ENCODE peak calls at places on chromosomes 11 and 22, in ten cellular contexts. M is activated CD4-positive, CD25-positive, alpha-beta regulatory T cell; A is stimulated activated CD4-positive, alpha-beta T cell treated with anti-CD3 and anti-CD28 coated beads, TNF-alpha, amount 100 ng/mL, for 4 hours; G is left ventricle myocardium inferior; Q is EL; W is ACHN; Y is stimulated activated CD8-positive, alpha-beta memory T cell treated with anti-CD3 and anti-CD28 coated beads, Interleukin-4, amount 100 ng/mL, for 1 hour; K is NCI-H748 treated with DMSO at 0.1 percent for 48 hours; C is GM03348; L is aorta. V is an unnamed sample.

GRCh38 chr11:56916609-56917008 is 72.1 kb upstream of the OR5AK2 start:
- DNase-seq in M (no peak), A (no peak), Q (no peak), C (no peak), K (no peak), Y (no peak), L (no peak), G (no peak), W (no peak), V (no peak)

GRCh38 chr11:11620966-11621880 is 582 bp downstream of the GALNT18 start:
- DNase-seq in G (peak), Q (peak), W (peak), C (peak), L (peak), M (no peak), A (no peak), Y (no peak), K (peak), V (no peak)

GRCh38 chr22:42365337-42365865 is 66.8 kb downstream of the NFAM1 start:
- DNase-seq in A (no peak), K (peak), W (no peak), Y (no peak), Q (no peak), G (no peak), L (no peak), C (no peak), M (no peak), V (no peak)

GRCh38 chr11:35518766-35519165 is 6.7 kb downstream of the PAMR1 start:
- DNase-seq in A (no peak), K (no peak), C (peak), W (no peak), G (no peak), Q (no peak), Y (no peak), L (no peak), M (no peak), V (no peak)

GRCh38 chr11:118275184-118275583 is 11.1 kb upstream of the MPZL2 start:
- DNase-seq in W (no peak), K (no peak), Q (peak), C (no peak), Y (no peak), M (no peak), A (no peak), L (no peak), G (no peak), V (no peak)

GRCh38 chr11:33651555-33651954 is 49.1 kb downstream of the C11orf91 start:
- DNase-seq in L (no peak), M (no peak), A (no peak), G (no peak), K (no peak), Q (no peak), C (no peak), W (no peak), Y (no peak), V (no peak)

GRCh38 chr22:41478891-41479521 is 10.1 kb downstream of the ACO2 start:
- DNase-seq in K (no peak), L (peak), G (no peak), M (no peak), Y (no peak), C (no peak), A (no peak), Q (no peak), W (no peak), V (no peak)

GRCh38 chr11:60130496-60130895 is 42.0 kb downstream of the MS4A2 start:
- DNase-seq in Q (peak), W (peak), A (no peak), Y (no peak), K (no peak), G (no peak), C (peak), L (no peak), M (no peak), V (peak)

GRCh38 chr11:2631161-2631560 is 68.6 kb downstream of the KCNQ1OT1 start:
- DNase-seq in W (no peak), C (no peak), Q (no peak), Y (no peak), K (no peak), A (no peak), M (no peak), L (no peak), G (no peak), V (no peak)

GRCh38 chr11:19604679-19605375 is 107.8 kb upstream of the NAV2 start:
- DNase-seq in Q (no peak), G (no peak), C (no peak), A (no peak), W (no peak), K (no peak), L (no peak), M (no peak), Y (no peak), V (no peak)

GRCh38 chr11:8086001-8086479 is 5.0 kb downstream of the TUB start:
- DNase-seq in G (no peak), A (no peak), M (no peak), L (peak), W (no peak), K (peak), Q (no peak), C (no peak), Y (no peak), V (peak)

V was measured in NCI-H774.